ENCODE peak calls at places on chromosomes 2 and 18, in eight cellular contexts. A is T-helper 2 cell; W is NCI-H1092; Y is AG04450; T is right cardiac atrium; D is HTR-8/SVneo; S is activated naive CD4-positive, alpha-beta T cell; X is iris pigment epithelial cell. F is an unnamed sample.

GRCh38 chr2:235006986-235007385 is 55.2 kb downstream of the SH3BP4 start:
- DNase-seq in A (no peak), W (no peak), Y (no peak), T (no peak), D (no peak), S (no peak), X (no peak), F (no peak)

GRCh38 chr2:165462433-165462832 is 7.1 kb upstream of the CSRNP3 start:
- DNase-seq in A (no peak), W (peak), Y (no peak), T (no peak), D (no peak), S (no peak), X (no peak), F (no peak)

GRCh38 chr2:113851640-113852039 is 38.2 kb upstream of the ACTR3 start:
- DNase-seq in A (no peak), W (no peak), Y (no peak), T (no peak), D (no peak), S (no peak), X (peak), F (no peak)

GRCh38 chr2:110126086-110126773 is 10.6 kb upstream of the MALL start:
- DNase-seq in A (no peak), W (no peak), Y (no peak), T (no peak), D (no peak), S (no peak), X (no peak), F (no peak)

GRCh38 chr18:11983592-11983991 is 2.3 kb downstream of the IMPA2 start:
- DNase-seq in A (no peak), W (no peak), Y (no peak), T (no peak), D (no peak), S (no peak), X (no peak), F (no peak)

GRCh38 chr2:160752475-160753330 is 259.1 kb upstream of the RBMS1 start:
- DNase-seq in A (no peak), W (no peak), Y (no peak), T (no peak), D (peak), S (no peak), X (peak), F (no peak)

GRCh38 chr18:48828713-48829442 is 121.9 kb downstream of the SMAD7 start:
- DNase-seq in A (no peak), W (peak), Y (no peak), T (no peak), D (no peak), S (no peak), X (no peak), F (no peak)

GRCh38 chr2:241678307-241678706 is 8.3 kb downstream of the DTYMK start:
- DNase-seq in A (no peak), W (no peak), Y (no peak), T (no peak), D (no peak), S (no peak), X (no peak), F (no peak)

GRCh38 chr2:202034249-202035088 is 814 bp downstream of the FZD7 start:
- DNase-seq in A (peak), W (no peak), Y (no peak), T (peak), D (no peak), S (no peak), X (peak), F (no peak)

GRCh38 chr2:222813177-222813843 is 47.5 kb upstream of the ACSL3 start:
- DNase-seq in A (no peak), W (no peak), Y (no peak), T (no peak), D (no peak), S (no peak), X (peak), F (no peak)

F was measured in T-helper 22 cell.